ENCODE peak calls at places on chromosomes 3 and 15, in six cellular contexts. R is transverse colon, F is ovary, A is heart left ventricle, M is stomach, I is IMR-90. K is an unnamed sample.

GRCh38 chr3:11335056-11335608 is 62.9 kb downstream of the ATG7 start:
- DNase-seq in A (no peak), M (no peak), I (peak), F (no peak), R (no peak), K (no peak)

GRCh38 chr15:33720952-33721351 is 247.3 kb upstream of the CHRM5 start:
- DNase-seq in I (peak), A (no peak), F (no peak), R (no peak), M (no peak), K (no peak)

GRCh38 chr3:43526956-43527355 is 94.9 kb downstream of the ANO10 start:
- DNase-seq in M (no peak), R (no peak), I (peak), A (no peak), F (no peak), K (no peak)

GRCh38 chr15:60326824-60327654 is 70.7 kb downstream of the ANXA2 start:
- DNase-seq in A (no peak), M (no peak), I (peak), R (no peak), F (no peak), K (no peak)

GRCh38 chr3:63048365-63048764 is 173.1 kb upstream of the CADPS start:
- DNase-seq in A (no peak), F (no peak), I (no peak), M (no peak), R (no peak), K (no peak)

GRCh38 chr15:56805466-56806146 is 72.3 kb upstream of the ZNF280D start:
- DNase-seq in A (no peak), M (no peak), I (peak), F (peak), R (no peak), K (no peak)

GRCh38 chr15:90585863-90586262 is 56.1 kb downstream of the CRTC3 start:
- DNase-seq in I (peak), R (no peak), M (no peak), F (no peak), A (no peak), K (no peak)

GRCh38 chr3:72679540-72680198 is 168.6 kb downstream of the SHQ1 start:
- DNase-seq in M (no peak), I (no peak), F (no peak), A (no peak), R (no peak), K (no peak)

GRCh38 chr3:158167737-158168469 is 58.0 kb downstream of the RSRC1 start:
- DNase-seq in R (no peak), A (no peak), F (no peak), I (peak), M (no peak), K (no peak)

GRCh38 chr3:120461416-120461815 is 10.6 kb upstream of the FSTL1 start:
- DNase-seq in F (no peak), I (peak), A (no peak), R (no peak), M (no peak), K (no peak)
- H3K4me3 ChIP-seq in F (no peak), I (no peak), A (no peak), R (no peak), M (no peak), K (no peak)

GRCh38 chr15:66570842-66571241 is 5.0 kb upstream of the LCTL start:
- DNase-seq in M (no peak), R (no peak), A (no peak), F (no peak), I (no peak), K (no peak)
- TF ChIP-seq POLR2A in M (no peak), R (no peak), A (no peak), F (no peak), I (no peak), K (no peak)

GRCh38 chr15:79307251-79307650 is 3.7 kb upstream of the TMED3 start:
- DNase-seq in A (no peak), F (no peak), I (no peak), R (no peak), M (no peak), K (no peak)

GRCh38 chr15:79308874-79309273 is 2.0 kb upstream of the TMED3 start:
- DNase-seq in M (no peak), R (no peak), F (no peak), A (no peak), I (no peak), K (no peak)

GRCh38 chr15:79311901-79312553 is 1.1 kb downstream of the TMED3 start:
- DNase-seq in I (no peak), M (no peak), A (no peak), R (no peak), F (no peak), K (no peak)

GRCh38 chr15:79310985-79311900 is at the start of gene TMED3:
- DNase-seq in R (peak), I (peak), M (peak), F (peak), A (peak), K (peak)

GRCh38 chr15:79310612-79310984 is 314 bp upstream of the TMED3 start:
- DNase-seq in I (peak), R (no peak), A (no peak), M (no peak), F (no peak), K (no peak)
- H3K4me3 ChIP-seq in I (peak), R (peak), A (peak), M (peak), F (peak), K (peak)

GRCh38 chr3:98449606-98450193 is 13.3 kb upstream of the OR5K1 start:
- DNase-seq in M (no peak), A (no peak), I (no peak), R (no peak), F (no peak), K (no peak)

GRCh38 chr3:98440283-98440682 is 22.7 kb upstream of the OR5K1 start:
- DNase-seq in F (no peak), I (no peak), A (no peak), R (no peak), M (no peak), K (no peak)

GRCh38 chr3:98450372-98450771 is 12.6 kb upstream of the OR5K1 start:
- DNase-seq in A (no peak), F (no peak), R (no peak), M (no peak), I (no peak), K (no peak)

DNA sequence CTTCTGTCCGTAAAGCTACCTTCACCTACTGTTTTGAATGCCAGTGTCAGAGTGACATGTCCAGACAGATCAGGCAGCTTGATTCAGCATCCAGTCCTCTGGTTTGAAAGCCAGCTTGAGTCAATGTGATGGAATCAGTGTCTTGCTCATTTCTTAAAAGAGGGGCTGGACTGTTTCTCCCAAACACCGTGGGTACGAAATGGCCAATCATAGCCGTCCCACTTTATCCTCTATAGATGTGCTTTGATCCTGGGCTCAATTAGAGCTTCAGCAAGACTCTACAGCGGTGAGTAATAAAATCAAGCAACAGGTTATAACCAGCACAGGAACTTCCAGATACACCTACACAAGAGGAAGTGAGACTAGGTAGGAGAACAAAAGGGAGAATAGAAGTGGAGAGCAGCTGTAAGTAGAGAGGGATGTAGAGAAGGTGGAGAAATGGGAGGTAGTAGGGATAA is 17.0 kb upstream of the OR5K1 start:
- DNase-seq in R (no peak), I (no peak), F (no peak), A (no peak), M (no peak), K (no peak)
- TF ChIP-seq POLR2A in R (no peak), I (no peak), F (no peak), A (no peak), M (no peak), K (no peak)

GRCh38 chr15:100373942-100374341 is 32.2 kb upstream of the ADAMTS17 start:
- DNase-seq in A (no peak), M (no peak), I (no peak), R (no peak), F (no peak), K (no peak)

GRCh38 chr15:100373037-100373896 is 31.5 kb upstream of the ADAMTS17 start:
- DNase-seq in R (no peak), I (no peak), M (no peak), A (no peak), F (no peak), K (no peak)

GRCh38 chr15:100372695-100373036 is 30.9 kb upstream of the ADAMTS17 start:
- DNase-seq in I (no peak), M (no peak), A (no peak), F (peak), R (no peak), K (no peak)
- H3K4me3 ChIP-seq in I (no peak), M (peak), A (peak), F (peak), R (no peak), K (peak)